ENCODE peak calls at places on chromosomes 7 and 10, in ten cellular contexts. V is GM23248, T is PC-3, U is PC-9, Z is HCT116, O is GM23338, S is Karpas-422, A is SK-N-SH, H is hepatocyte, I is OCI-LY7. F is an unnamed sample. For H3K9me2, the result is how much of the 10 kb centered on the place peaks cover.

GRCh38 chr10:26627320-26627719 is 70.2 kb upstream of the PDSS1 start:
- DNase-seq in V (no peak), T (peak), U (no peak), Z (peak), O (peak), S (no peak), A (no peak), H (peak), I (no peak), F (no peak)

GRCh38 chr7:23597064-23597907 is at the start of gene CCDC126:
- DNase-seq in V (peak), T (peak), U (peak), Z (peak), O (peak), S (peak), A (peak), H (peak), I (peak), F (peak)

GRCh38 chr7:92778972-92779371 is 57.4 kb downstream of the CDK6 start:
- DNase-seq in V (peak), T (no peak), U (no peak), Z (no peak), O (no peak), S (no peak), A (no peak), H (no peak), I (peak), F (peak)

GRCh38 chr10:59877191-59877671 is 29.1 kb downstream of the CCDC6 start:
- DNase-seq in V (peak), T (peak), U (no peak), Z (no peak), O (no peak), S (no peak), A (no peak), H (no peak), I (no peak), F (no peak)

GRCh38 chr10:75016290-75016689 is 95.2 kb upstream of the SAMD8 start:
- DNase-seq in V (no peak), T (no peak), U (no peak), Z (no peak), O (no peak), S (no peak), A (no peak), H (no peak), I (no peak), F (no peak)

GRCh38 chr10:47369251-47369894 is 14.7 kb downstream of the ZNF488 start:
- DNase-seq in V (no peak), T (no peak), U (no peak), Z (no peak), O (no peak), S (no peak), A (no peak), H (no peak), I (no peak), F (no peak)

GRCh38 chr10:59865101-59865500 is 41.3 kb downstream of the CCDC6 start:
- DNase-seq in V (peak), T (peak), U (peak), Z (peak), O (peak), S (peak), A (no peak), H (peak), I (peak), F (peak)

GRCh38 chr7:108570146-108570755 is 577 bp downstream of the DNAJB9 start:
- DNase-seq in V (peak), T (peak), U (peak), Z (peak), O (peak), S (peak), A (peak), H (peak), I (peak), F (peak)

GRCh38 chr7:103690576-103690975 is 244.6 kb upstream of the SLC26A5 start:
- DNase-seq in V (no peak), T (no peak), U (no peak), Z (no peak), O (no peak), S (no peak), A (no peak), H (peak), I (no peak), F (no peak)

GRCh38 chr10:96743988-96744585 is 23.8 kb upstream of the PIK3AP1 start:
- DNase-seq in V (peak), T (no peak), U (no peak), Z (no peak), O (peak), S (peak), A (peak), H (peak), I (peak), F (no peak)

GRCh38 chr7:16739863-16740622 is 13.5 kb upstream of the TSPAN13 start:
- DNase-seq in V (peak), T (peak), U (no peak), Z (peak), O (no peak), S (no peak), A (no peak), H (peak), I (no peak), F (no peak)

GRCh38 chr7:2042650-2043049 is 190.1 kb downstream of the MAD1L1 start:
- DNase-seq in V (no peak), T (no peak), U (no peak), Z (no peak), O (no peak), S (no peak), A (no peak), H (no peak), I (no peak), F (no peak)

GRCh38 chr7:73449422-73449821 is 15.8 kb downstream of the FZD9 start:
- DNase-seq in V (no peak), T (no peak), U (no peak), Z (no peak), O (no peak), S (no peak), A (no peak), H (no peak), I (no peak), F (no peak)

GRCh38 chr7:71285614-71286013 is 153.7 kb downstream of the GALNT17 start:
- DNase-seq in V (no peak), T (no peak), U (no peak), Z (no peak), O (no peak), S (no peak), A (no peak), H (no peak), I (no peak), F (no peak)

GRCh38 chr10:123149568-123150228 is 1.8 kb downstream of the HMX2 start:
- DNase-seq in V (peak), T (no peak), U (no peak), Z (no peak), O (peak), S (no peak), A (peak), H (peak), I (no peak), F (no peak)

GRCh38 chr10:118753331-118753730 is 1.4 kb downstream of the CACUL1 start:
- DNase-seq in V (peak), T (peak), U (no peak), Z (no peak), O (no peak), S (no peak), A (no peak), H (no peak), I (no peak), F (no peak)

GRCh38 chr10:57959318-57960003 is 308.2 kb downstream of the IPMK start:
- DNase-seq in V (no peak), T (no peak), U (no peak), Z (no peak), O (no peak), S (no peak), A (no peak), H (peak), I (no peak), F (no peak)

GRCh38 chr7:120070201-120070600 is 202.8 kb upstream of the KCND2 start:
- DNase-seq in V (no peak), T (no peak), U (no peak), Z (no peak), O (no peak), S (no peak), A (no peak), H (no peak), I (no peak), F (no peak)

GRCh38 chr10:127337801-127338200 is 141.4 kb upstream of the INSYN2A start:
- DNase-seq in V (peak), T (no peak), U (no peak), Z (no peak), O (peak), S (no peak), A (no peak), H (no peak), I (no peak), F (no peak)

GRCh38 chr10:84214612-84215235 is 10.6 kb downstream of the LRIT2 start:
- DNase-seq in V (peak), T (peak), U (no peak), Z (peak), O (peak), S (peak), A (peak), H (no peak), I (peak), F (peak)

GRCh38 chr7:36304099-36304425 is 85.6 kb upstream of the ANLN start:
- DNase-seq in V (no peak), T (no peak), U (no peak), Z (no peak), O (no peak), S (no peak), A (peak), H (no peak), I (no peak), F (no peak)

GRCh38 chr10:33370434-33370930 is 36.0 kb upstream of the NRP1 start:
- DNase-seq in V (peak), T (peak), U (no peak), Z (no peak), O (no peak), S (no peak), A (no peak), H (no peak), I (no peak), F (no peak)

GRCh38 chr10:4770766-4771553 is 55.0 kb upstream of the AKR1E2 start:
- DNase-seq in V (peak), T (peak), U (peak), Z (peak), O (peak), S (no peak), A (peak), H (peak), I (no peak), F (no peak)

GRCh38 chr7:5248201-5248885 is 34.4 kb upstream of the SLC29A4 start:
- DNase-seq in V (no peak), T (no peak), U (no peak), Z (no peak), O (no peak), S (no peak), A (no peak), H (peak), I (no peak), F (no peak)

GRCh38 chr7:43461349-43462024 is 121.4 kb upstream of the STK17A start:
- DNase-seq in V (no peak), T (no peak), U (no peak), Z (no peak), O (no peak), S (no peak), A (no peak), H (no peak), I (no peak), F (no peak)

GRCh38 chr7:43460733-43461348 is 122.1 kb upstream of the STK17A start:
- DNase-seq in V (no peak), T (no peak), U (no peak), Z (no peak), O (no peak), S (no peak), A (no peak), H (no peak), I (no peak), F (no peak)

GRCh38 chr7:43465581-43466554 is 117.0 kb upstream of the STK17A start:
- DNase-seq in V (peak), T (peak), U (no peak), Z (no peak), O (no peak), S (no peak), A (peak), H (peak), I (no peak), F (no peak)

GRCh38 chr7:43463401-43463980 is 119.4 kb upstream of the STK17A start:
- DNase-seq in V (peak), T (no peak), U (no peak), Z (no peak), O (peak), S (no peak), A (no peak), H (no peak), I (no peak), F (no peak)

DNA sequence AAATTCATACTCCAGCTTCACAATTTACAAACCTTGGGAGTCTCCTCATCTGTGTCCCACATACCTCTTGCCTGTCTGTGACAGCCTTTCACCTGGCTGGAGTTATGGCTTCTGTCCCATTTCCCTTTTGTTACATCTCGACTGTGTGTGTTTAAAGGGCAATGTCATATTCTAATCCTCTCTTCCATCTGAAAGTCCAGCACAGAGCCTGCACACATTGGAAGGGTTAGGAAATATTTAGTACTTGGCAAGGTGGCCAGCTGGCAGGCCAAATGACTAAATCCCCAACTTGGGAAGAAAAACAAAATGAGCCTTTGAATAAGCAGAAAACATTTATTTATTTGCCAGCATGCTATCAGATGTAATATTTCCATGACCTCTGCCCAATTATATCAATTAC is 120.1 kb upstream of the STK17A start:
- DNase-seq in V (peak), T (no peak), U (no peak), Z (no peak), O (no peak), S (no peak), A (no peak), H (no peak), I (no peak), F (no peak)
- H3K4me2 ChIP-seq in V (peak), T (no peak), U (no peak), Z (no peak), O (peak), S (no peak), A (no peak), H (no peak), I (no peak), F (no peak)

GRCh38 chr10:22754298-22754697 is 39.9 kb upstream of the PIP4K2A start:
- DNase-seq in V (no peak), T (no peak), U (no peak), Z (no peak), O (no peak), S (no peak), A (no peak), H (no peak), I (no peak), F (no peak)

GRCh38 chr10:22753786-22754185 is 39.4 kb upstream of the PIP4K2A start:
- DNase-seq in V (no peak), T (no peak), U (no peak), Z (no peak), O (no peak), S (no peak), A (no peak), H (no peak), I (no peak), F (no peak)

GRCh38 chr10:22761569-22762220 is 47.3 kb upstream of the PIP4K2A start:
- DNase-seq in V (peak), T (no peak), U (no peak), Z (no peak), O (no peak), S (no peak), A (no peak), H (no peak), I (no peak), F (no peak)

GRCh38 chr10:22760025-22760424 is 45.6 kb upstream of the PIP4K2A start:
- DNase-seq in V (no peak), T (no peak), U (no peak), Z (no peak), O (no peak), S (no peak), A (no peak), H (no peak), I (no peak), F (no peak)

DNA sequence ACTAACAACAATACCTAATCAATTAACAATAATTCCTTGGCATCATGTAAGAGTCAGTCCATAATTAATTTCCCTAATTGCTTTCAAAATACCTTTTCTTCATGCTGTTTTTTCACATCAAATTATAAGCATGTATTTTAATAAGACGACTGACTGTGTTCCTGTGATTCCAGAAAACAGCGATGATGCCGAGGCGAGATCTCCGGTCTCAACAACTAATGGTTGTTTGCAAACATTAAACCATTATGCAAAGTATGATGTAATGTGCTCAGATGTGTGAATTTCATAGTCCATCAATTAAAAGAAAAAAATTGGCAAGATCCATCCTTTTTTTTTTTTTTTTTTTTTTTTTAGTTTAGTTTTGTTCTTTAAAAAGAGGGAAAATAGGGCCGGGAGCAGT is 44.5 kb upstream of the PIP4K2A start:
- DNase-seq in V (no peak), T (no peak), U (no peak), Z (no peak), O (no peak), S (no peak), A (no peak), H (no peak), I (no peak), F (no peak)
- H3K9me2 ChIP-seq in V (under half), T (under half), U (under half), Z (under half), O (under half), S (under half), A (under half), H (under half), I (under half), F (under half)

GRCh38 chr7:117827861-117828260 is 45.4 kb downstream of the CTTNBP2 start:
- DNase-seq in V (peak), T (peak), U (peak), Z (peak), O (no peak), S (no peak), A (no peak), H (no peak), I (no peak), F (no peak)
- H3K4me2 ChIP-seq in V (no peak), T (peak), U (no peak), Z (peak), O (no peak), S (no peak), A (peak), H (no peak), I (no peak), F (no peak)

GRCh38 chr10:21907436-21907835 is 96.1 kb downstream of the DNAJC1 start:
- DNase-seq in V (no peak), T (no peak), U (no peak), Z (no peak), O (no peak), S (no peak), A (no peak), H (no peak), I (no peak), F (no peak)

GRCh38 chr10:21910798-21911197 is 92.7 kb downstream of the DNAJC1 start:
- DNase-seq in V (no peak), T (no peak), U (no peak), Z (no peak), O (no peak), S (no peak), A (no peak), H (no peak), I (no peak), F (no peak)

GRCh38 chr10:21912583-21912982 is 90.9 kb downstream of the DNAJC1 start:
- DNase-seq in V (peak), T (no peak), U (no peak), Z (no peak), O (peak), S (no peak), A (no peak), H (no peak), I (no peak), F (no peak)
- H3K9me2 ChIP-seq in V (under half), T (under half), U (under half), Z (under half), O (under half), S (under half), A (under half), H (under half), I (under half), F (under half)

GRCh38 chr7:129575699-129576098 is 35.8 kb upstream of the NRF1 start:
- DNase-seq in V (no peak), T (no peak), U (no peak), Z (no peak), O (no peak), S (no peak), A (no peak), H (no peak), I (no peak), F (no peak)

GRCh38 chr7:129572205-129572604 is 39.3 kb upstream of the NRF1 start:
- DNase-seq in V (no peak), T (no peak), U (no peak), Z (no peak), O (no peak), S (no peak), A (no peak), H (no peak), I (no peak), F (no peak)

GRCh38 chr7:129576138-129576537 is 35.4 kb upstream of the NRF1 start:
- DNase-seq in V (no peak), T (no peak), U (no peak), Z (no peak), O (no peak), S (no peak), A (no peak), H (no peak), I (no peak), F (no peak)

GRCh38 chr7:129571201-129571600 is 40.3 kb upstream of the NRF1 start:
- DNase-seq in V (no peak), T (no peak), U (no peak), Z (no peak), O (no peak), S (no peak), A (no peak), H (no peak), I (no peak), F (no peak)

DNA sequence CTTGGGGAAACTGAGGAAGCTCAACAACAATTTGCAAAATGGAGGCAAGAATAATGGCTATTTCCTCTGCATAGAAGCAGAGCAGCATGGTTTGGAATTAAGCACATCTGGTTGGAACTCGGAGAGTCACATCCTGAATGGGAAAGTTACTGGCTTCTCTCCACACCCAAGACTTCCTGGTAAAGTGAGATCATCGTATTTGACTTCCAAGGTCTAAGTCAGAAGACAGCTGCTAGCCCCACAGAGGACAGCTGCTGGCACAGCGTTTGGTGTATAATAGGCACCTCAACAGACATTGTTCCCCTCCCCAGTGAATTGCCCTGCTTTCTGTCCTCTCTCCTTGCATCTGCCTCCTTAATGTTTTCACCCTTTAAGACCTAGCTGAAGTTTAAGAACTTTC is 37.0 kb upstream of the NRF1 start:
- DNase-seq in V (peak), T (peak), U (no peak), Z (no peak), O (no peak), S (no peak), A (no peak), H (no peak), I (no peak), F (no peak)
- H3K4me2 ChIP-seq in V (peak), T (peak), U (no peak), Z (no peak), O (no peak), S (no peak), A (no peak), H (no peak), I (no peak), F (no peak)

GRCh38 chr10:6657669-6658068 is 77.6 kb upstream of the PRKCQ start:
- DNase-seq in V (no peak), T (no peak), U (no peak), Z (no peak), O (no peak), S (no peak), A (no peak), H (no peak), I (no peak), F (no peak)

GRCh38 chr10:6660460-6660859 is 80.4 kb upstream of the PRKCQ start:
- DNase-seq in V (no peak), T (no peak), U (no peak), Z (no peak), O (no peak), S (no peak), A (no peak), H (no peak), I (no peak), F (no peak)

GRCh38 chr10:6659451-6659850 is 79.4 kb upstream of the PRKCQ start:
- DNase-seq in V (no peak), T (no peak), U (no peak), Z (no peak), O (no peak), S (no peak), A (no peak), H (peak), I (no peak), F (no peak)
- H3K9me2 ChIP-seq in V (under half), T (under half), U (under half), Z (under half), O (under half), S (under half), A (under half), H (under half), I (under half), F (under half)

DNA sequence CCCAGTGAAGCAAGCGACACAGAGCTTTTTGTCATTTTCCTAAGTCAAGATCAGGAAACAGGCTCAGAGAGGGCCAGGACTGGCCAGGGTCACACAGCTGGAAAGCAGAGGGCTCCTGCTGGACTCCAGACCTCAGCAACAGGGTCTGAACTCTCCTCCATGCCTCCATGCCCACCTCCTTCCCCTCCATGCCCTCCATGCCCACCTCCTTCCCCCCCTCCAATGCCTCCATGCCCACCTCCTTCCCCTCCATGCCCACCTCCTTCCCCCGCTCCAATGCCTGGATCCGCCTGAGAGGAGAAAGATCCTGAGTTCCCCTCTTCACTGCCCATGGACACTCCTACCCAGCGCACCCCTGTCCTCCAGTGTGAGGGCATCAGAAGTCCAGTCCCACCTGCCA is 51.3 kb downstream of the OAT start:
- DNase-seq in V (no peak), T (no peak), U (no peak), Z (no peak), O (no peak), S (no peak), A (no peak), H (no peak), I (no peak), F (no peak)
- H3K4me2 ChIP-seq in V (no peak), T (no peak), U (no peak), Z (no peak), O (no peak), S (no peak), A (no peak), H (no peak), I (no peak), F (no peak)